ENCODE peak calls at places on chromosome 21, in nine cellular contexts. B, F, S, Q, M, T, P, D and L are unnamed samples.

GRCh38 chr21:45265721-45266517 is 21.8 kb downstream of the POFUT2 start:
- DNase-seq in S (no peak), F (no peak), T (no peak), Q (no peak), M (no peak), P (no peak), B (no peak), D (no peak), L (no peak)

GRCh38 chr21:46217511-46218196 is 10.9 kb downstream of the LSS start:
- DNase-seq in B (no peak), F (no peak), D (no peak), P (no peak), T (no peak), M (no peak), S (no peak), Q (no peak), L (no peak)

GRCh38 chr21:44802396-44803153 is 955 bp upstream of the UBE2G2 start:
- DNase-seq in P (no peak), T (no peak), B (no peak), M (no peak), Q (no peak), F (no peak), S (no peak), D (no peak), L (no peak)

GRCh38 chr21:42496839-42497202 is 797 bp upstream of the RSPH1 start:
- DNase-seq in Q (no peak), D (no peak), P (no peak), S (no peak), B (peak; percentile 33), F (no peak), T (no peak), M (no peak), L (no peak)

GRCh38 chr21:44834951-44835646 is 17.2 kb upstream of the SUMO3 start:
- DNase-seq in P (no peak), D (no peak), Q (no peak), F (no peak), M (no peak), S (no peak), B (no peak), T (no peak), L (no peak)

GRCh38 chr21:44888581-44889550 is 15.4 kb upstream of the PTTG1IP start:
- DNase-seq in M (no peak), Q (no peak), B (no peak), F (peak; percentile 30), T (no peak), S (no peak), P (no peak), D (no peak), L (no peak)

GRCh38 chr21:42060166-42060565 is 11.0 kb upstream of the UMODL1 start:
- DNase-seq in F (no peak), D (no peak), S (no peak), B (no peak), M (no peak), P (no peak), Q (no peak), T (no peak), L (no peak)

GRCh38 chr21:14877581-14878228 is 187.1 kb downstream of the NRIP1 start:
- DNase-seq in S (no peak), M (no peak), Q (peak; percentile 49), B (no peak), F (no peak), D (no peak), T (no peak), P (no peak), L (no peak)

GRCh38 chr21:32018381-32018780 is 145.6 kb downstream of the HUNK start:
- DNase-seq in M (no peak), B (no peak), Q (no peak), P (no peak), D (no peak), T (no peak), S (no peak), F (no peak), L (no peak)

GRCh38 chr21:34698270-34699015 is 29.6 kb downstream of the CLIC6 start:
- DNase-seq in M (no peak), P (no peak), B (no peak), F (no peak), D (no peak), T (no peak), S (no peak), Q (no peak), L (no peak)

GRCh38 chr21:38986460-38987395 is 181.0 kb downstream of the ETS2 start:
- DNase-seq in B (no peak), Q (no peak), F (no peak), P (no peak), S (no peak), T (no peak), D (no peak), M (no peak), L (no peak)

GRCh38 chr21:46195595-46196195 is 11.4 kb upstream of the SPATC1L start:
- DNase-seq in Q (no peak), M (no peak), B (peak; percentile 9), T (no peak), D (no peak), S (no peak), F (no peak), P (no peak), L (no peak)

GRCh38 chr21:33761104-33762036 is 119.1 kb downstream of the ITSN1 start:
- DNase-seq in M (peak; percentile 85), T (no peak), S (no peak), P (no peak), Q (peak; percentile 99), F (no peak), D (peak; percentile 64), B (no peak), L (peak; percentile 85)

GRCh38 chr21:25281134-25281533 is 326.1 kb downstream of the MRPL39 start:
- DNase-seq in T (no peak), P (no peak), B (no peak), F (no peak), M (no peak), S (no peak), D (no peak), Q (no peak), L (no peak)

GRCh38 chr21:17391811-17392340 is 121.0 kb upstream of the CXADR start:
- DNase-seq in Q (no peak), M (no peak), P (no peak), F (no peak), D (no peak), B (no peak), T (peak; percentile 24), S (no peak), L (no peak)

GRCh38 chr21:27653481-27653880 is 686.6 kb upstream of the ADAMTS5 start:
- DNase-seq in F (no peak), P (no peak), D (no peak), Q (no peak), M (no peak), S (no peak), B (no peak), T (no peak), L (no peak)

GRCh38 chr21:26167593-26167992 is 3.0 kb downstream of the APP start:
- DNase-seq in D (no peak), M (no peak), F (no peak), B (no peak), T (no peak), S (no peak), P (no peak), Q (no peak), L (no peak)

GRCh38 chr21:45551316-45551715 is 9.1 kb upstream of the SLC19A1 start:
- DNase-seq in S (peak; percentile 31), M (peak; percentile 40), F (no peak), T (peak; percentile 13), D (peak; percentile 55), P (no peak), B (peak; percentile 10), Q (peak; percentile 91), L (peak; percentile 52)

GRCh38 chr21:45329261-45330074 is 41.8 kb upstream of the POFUT2 start:
- DNase-seq in B (peak; percentile 85), T (no peak), S (no peak), D (no peak), F (no peak), M (no peak), P (no peak), Q (no peak), L (no peak)

GRCh38 chr21:28865488-28866186 is 127.0 kb downstream of the LTN1 start:
- DNase-seq in M (no peak), F (no peak), D (no peak), Q (no peak), S (no peak), T (no peak), B (no peak), P (no peak), L (no peak)